ENCODE peak calls at places on chromosomes 4 and X, in four cellular contexts. N is IMR-90, Y is GM12878, C is K562. I is an unnamed sample.

GRCh38 chr4:68347845-68348244 is 2.0 kb downstream of the YTHDC1 start:
- DNase-seq in N (no peak), Y (no peak), C (no peak), I (no peak)

GRCh38 chr4:169682360-169683047 is 62.1 kb downstream of the CLCN3 start:
- DNase-seq in N (peak), Y (no peak), C (no peak), I (no peak)

GRCh38 chr4:23023121-23023520 is 330.4 kb downstream of the GBA3 start:
- DNase-seq in N (no peak), Y (no peak), C (no peak), I (no peak)

GRCh38 chr4:120066182-120066524 is 495 bp downstream of the MAD2L1 start:
- DNase-seq in N (no peak), Y (no peak), C (peak), I (peak)

GRCh38 chrX:12721042-12721441 is 70.2 kb upstream of the PRPS2 start:
- DNase-seq in N (no peak), Y (no peak), C (no peak), I (peak)

GRCh38 chr4:1505511-1506451 is 99.5 kb upstream of the NKX1-1 start:
- DNase-seq in N (no peak), Y (no peak), C (no peak), I (no peak)

GRCh38 chrX:35890699-35891098 is 28.8 kb upstream of the CFAP47 start:
- DNase-seq in N (peak), Y (no peak), C (peak), I (peak)

GRCh38 chr4:177401658-177402273 is 40.5 kb downstream of the AGA start:
- DNase-seq in N (no peak), Y (no peak), C (no peak), I (no peak)

GRCh38 chrX:102669526-102669925 is 18.2 kb downstream of the GPRASP1 start:
- DNase-seq in N (no peak), Y (no peak), C (no peak), I (no peak)

GRCh38 chr4:54076673-54077072 is 12.3 kb upstream of the CHIC2 start:
- DNase-seq in N (peak), Y (no peak), C (no peak), I (no peak)

GRCh38 chr4:126081336-126081735 is 766.6 kb downstream of the FAT4 start:
- DNase-seq in N (no peak), Y (no peak), C (no peak), I (no peak)

DNA sequence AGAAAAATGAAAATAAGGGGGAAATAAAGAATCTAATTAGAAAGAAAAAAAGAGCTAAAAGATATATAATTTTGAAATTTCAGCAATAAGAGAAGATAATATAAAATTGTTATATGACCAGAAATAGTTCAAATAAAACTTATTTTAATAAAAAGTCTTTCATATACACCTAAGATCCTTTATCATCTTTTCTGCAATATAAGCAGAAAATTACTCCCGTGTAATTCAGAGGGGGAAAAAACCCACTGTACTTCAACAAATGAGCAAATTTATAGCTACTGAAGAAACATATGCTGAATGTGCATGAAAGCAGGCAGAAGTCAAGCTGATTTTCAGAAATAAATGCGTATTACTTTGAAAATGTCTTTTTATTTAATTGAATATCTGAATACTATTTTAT is 771.3 kb downstream of the FAT4 start:
- DNase-seq in N (no peak), Y (no peak), C (no peak), I (no peak)
- TF ChIP-seq ELK1 in N (no peak), Y (no peak), C (no peak), I (no peak)

DNA sequence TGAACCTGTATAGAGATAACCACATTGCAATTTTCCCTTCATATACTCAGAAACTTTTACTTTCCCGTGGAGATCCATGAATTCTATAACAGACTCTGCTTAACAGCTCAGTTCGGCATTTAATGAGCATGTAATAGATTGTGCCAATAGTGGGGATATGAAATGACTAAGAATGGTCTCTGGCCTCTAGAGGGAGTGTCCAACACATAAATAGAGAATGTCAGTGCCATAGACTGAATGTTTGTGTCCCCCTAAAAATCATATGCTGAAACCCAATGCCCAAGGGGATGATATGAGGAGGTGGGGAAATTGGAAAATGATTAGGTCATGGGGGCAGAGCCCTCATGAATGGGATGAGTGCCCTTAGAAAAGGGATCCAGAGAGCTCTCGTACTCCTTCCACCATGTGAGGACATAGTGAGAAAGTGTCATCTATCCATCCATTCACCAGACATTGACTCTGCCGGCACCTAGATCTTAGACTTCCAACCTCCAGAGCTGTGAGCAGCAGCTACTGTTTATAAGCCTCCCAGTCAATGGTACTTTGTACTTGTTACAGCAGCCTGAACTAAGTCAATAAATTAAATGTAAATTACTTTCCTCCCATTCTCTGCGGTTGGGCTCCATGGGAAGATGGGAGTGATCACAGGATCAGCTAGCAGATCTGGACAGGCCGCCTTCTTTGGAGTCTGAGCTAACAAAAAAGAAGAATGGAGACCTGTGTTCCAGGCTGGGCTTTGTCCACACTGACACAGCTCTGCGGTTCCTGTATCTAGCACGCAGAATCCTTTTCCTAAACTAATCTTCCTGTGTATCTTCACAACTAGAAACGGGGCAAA is 28.1 kb upstream of the HPSE start:
- DNase-seq in N (peak), Y (no peak), C (no peak), I (peak)
- TF ChIP-seq CTCF in N (peak), Y (peak), C (peak), I (peak)

DNA sequence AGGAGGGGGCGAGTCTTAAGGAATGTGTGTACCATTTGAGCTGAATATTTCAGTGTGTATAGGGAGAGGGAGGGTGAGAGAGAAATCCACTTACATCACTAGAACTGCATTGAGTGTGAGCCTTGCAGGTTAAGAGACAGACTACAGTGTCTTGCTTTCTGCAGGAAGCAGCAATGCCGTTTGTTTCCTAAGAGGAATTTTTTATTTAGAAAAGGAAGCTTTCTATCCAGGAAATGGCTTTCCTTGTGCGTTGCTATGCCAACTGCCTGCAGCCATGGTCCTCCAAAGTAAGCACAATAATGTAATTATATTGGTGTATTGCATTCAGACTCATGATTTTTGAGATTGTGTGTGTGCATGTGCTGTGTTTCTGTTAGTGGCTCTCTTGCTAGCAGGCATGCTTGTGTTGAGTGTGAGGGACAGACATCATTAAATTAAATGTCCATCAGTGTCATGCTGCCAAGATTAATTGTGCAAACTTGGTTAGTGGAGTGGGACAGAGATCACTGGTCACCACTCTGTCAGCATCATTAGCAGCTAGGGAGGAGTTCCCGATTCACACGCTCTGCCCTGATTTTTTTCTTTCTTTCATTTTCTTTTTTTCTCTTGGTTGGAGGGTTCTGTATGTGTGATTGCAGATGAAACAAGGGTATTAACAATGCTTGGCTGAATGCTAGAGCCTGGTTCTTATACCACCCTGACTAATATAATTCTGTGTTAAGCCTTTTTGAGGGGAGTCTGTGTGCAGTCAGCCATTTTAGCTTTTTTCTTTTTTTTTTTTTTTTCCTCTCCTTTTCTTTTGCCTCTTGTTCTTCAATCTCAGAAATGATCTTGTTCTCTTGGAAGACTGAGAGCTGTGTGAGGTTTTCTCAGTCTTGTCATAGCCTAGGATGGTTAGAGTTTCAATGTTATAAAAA is 164.4 kb downstream of the RAPGEF2 start:
- DNase-seq in N (peak), Y (no peak), C (no peak), I (no peak)
- TF ChIP-seq SMC3 in N (no peak), Y (no peak), C (no peak), I (no peak)

GRCh38 chr4:151013491-151013890 is 1.6 kb downstream of the LRBA start:
- DNase-seq in N (no peak), Y (no peak), C (no peak), I (no peak)

GRCh38 chr4:151012836-151013235 is 2.2 kb downstream of the LRBA start:
- DNase-seq in N (no peak), Y (no peak), C (no peak), I (no peak)

GRCh38 chr4:151015458-151016344 is 617 bp upstream of the LRBA start:
- DNase-seq in N (peak), Y (no peak), C (peak), I (peak)

GRCh38 chr4:151013944-151014343 is 1.1 kb downstream of the LRBA start:
- DNase-seq in N (no peak), Y (no peak), C (no peak), I (no peak)

DNA sequence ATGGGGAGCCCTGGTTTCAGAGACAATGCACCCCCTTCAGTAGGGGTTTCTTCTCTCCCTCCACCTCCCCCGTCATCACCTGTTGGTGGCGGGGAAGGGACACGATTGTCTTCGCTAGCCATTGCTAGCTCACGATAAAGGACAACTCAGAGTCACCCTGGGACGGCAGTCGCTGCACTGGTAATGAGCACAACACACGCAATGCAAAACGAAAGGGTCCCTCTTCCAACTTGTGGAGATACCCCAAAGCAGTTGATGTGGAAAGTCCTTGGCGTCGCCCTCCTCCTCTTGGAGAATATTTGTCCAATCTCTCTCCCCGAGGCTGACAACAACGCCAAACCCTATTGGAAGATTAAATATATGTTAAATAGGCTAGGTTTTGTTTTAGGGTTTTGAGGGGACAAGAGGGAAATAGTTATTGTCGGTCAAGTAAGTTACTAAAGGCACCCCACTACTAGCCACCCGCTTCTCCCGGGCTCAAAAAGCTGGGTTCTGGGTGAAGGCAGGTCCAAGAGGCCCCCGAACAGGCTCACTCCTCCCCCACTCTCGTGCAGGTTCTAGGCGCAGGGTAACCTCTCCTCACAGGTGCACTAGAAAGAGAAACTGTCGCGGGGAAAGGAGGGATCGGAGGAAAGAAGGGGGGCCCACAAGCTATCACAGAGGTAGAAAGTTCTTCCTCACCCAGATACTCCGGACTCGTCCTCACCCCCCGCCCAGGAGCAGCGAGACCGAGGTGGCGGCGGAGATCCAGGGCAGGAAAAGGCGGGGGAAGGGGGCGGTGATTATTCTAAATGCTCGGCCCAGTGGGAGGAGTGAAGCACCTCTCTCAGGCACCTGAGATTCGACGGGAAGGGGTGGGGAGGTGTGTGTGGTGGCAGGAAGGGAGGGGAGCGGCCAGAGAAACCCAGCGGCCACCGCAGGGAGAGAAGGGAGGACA is at the start of gene LRBA:
- DNase-seq in N (peak), Y (peak), C (peak), I (peak)
- TF ChIP-seq ELK1 in N (no peak), Y (no peak), C (no peak), I (no peak)

DNA sequence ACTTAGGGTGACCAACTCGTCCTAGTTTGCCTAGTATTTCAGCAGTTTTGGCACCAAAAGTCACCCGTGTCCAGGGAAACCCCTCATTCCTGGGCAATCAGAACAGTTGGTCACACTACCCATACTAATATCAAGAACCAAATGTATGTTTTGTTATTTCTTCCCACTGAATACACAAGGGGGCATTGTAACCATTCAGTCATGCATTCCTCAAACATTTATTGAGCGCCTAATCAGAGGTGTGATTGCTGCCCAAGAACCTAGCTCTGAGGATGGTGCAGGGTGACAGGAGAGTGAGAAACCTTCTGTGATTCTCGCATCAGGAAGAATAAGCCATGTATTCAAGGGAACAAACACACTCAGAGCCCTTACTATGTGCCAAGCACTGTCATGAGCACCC is 69.8 kb upstream of the RAI2 start:
- DNase-seq in N (no peak), Y (no peak), C (no peak), I (peak)
- TF ChIP-seq CTCF in N (no peak), Y (no peak), C (no peak), I (peak)

GRCh38 chr4:27248829-27249228 is 388.2 kb downstream of the STIM2 start:
- DNase-seq in N (peak), Y (no peak), C (no peak), I (no peak)
- TF ChIP-seq SMC3 in N (no peak), Y (no peak), C (no peak), I (no peak)

GRCh38 chr4:38639245-38639644 is 24.8 kb upstream of the KLF3 start:
- DNase-seq in N (no peak), Y (no peak), C (no peak), I (no peak)

GRCh38 chr4:38634047-38634759 is 29.8 kb upstream of the KLF3 start:
- DNase-seq in N (no peak), Y (no peak), C (no peak), I (no peak)
- TF ChIP-seq ELK1 in N (no peak), Y (no peak), C (no peak), I (no peak)

DNA sequence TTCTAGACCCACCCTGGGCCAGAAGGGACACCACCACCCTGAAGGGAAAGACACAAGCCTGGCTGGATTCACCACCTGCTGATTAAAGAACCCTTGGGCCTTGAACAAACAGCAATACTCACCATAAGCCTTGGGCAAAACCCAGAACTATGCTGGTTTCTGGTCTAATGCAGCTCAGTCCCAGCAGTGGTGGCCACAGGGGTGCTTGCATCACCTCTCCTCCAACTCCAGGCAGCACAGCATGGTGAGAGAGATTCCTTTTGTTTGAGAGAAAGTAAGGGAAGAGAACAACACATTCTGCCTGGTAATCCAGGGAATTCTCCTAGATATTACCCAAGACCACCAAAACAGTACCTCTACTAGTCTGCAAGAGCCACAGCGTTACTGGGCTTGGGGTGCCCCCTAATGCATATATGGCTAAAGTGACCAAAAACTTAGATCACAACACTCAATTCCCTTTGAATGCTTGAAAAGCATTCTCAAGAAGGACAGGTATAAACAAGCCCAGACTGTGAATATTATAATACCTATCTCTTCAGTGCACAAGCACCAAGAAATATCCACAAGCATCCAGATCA is 25.7 kb downstream of the RNF128 start:
- DNase-seq in N (peak), Y (no peak), C (no peak), I (peak)
- TF ChIP-seq CTCF in N (peak), Y (peak), C (no peak), I (peak)

DNA sequence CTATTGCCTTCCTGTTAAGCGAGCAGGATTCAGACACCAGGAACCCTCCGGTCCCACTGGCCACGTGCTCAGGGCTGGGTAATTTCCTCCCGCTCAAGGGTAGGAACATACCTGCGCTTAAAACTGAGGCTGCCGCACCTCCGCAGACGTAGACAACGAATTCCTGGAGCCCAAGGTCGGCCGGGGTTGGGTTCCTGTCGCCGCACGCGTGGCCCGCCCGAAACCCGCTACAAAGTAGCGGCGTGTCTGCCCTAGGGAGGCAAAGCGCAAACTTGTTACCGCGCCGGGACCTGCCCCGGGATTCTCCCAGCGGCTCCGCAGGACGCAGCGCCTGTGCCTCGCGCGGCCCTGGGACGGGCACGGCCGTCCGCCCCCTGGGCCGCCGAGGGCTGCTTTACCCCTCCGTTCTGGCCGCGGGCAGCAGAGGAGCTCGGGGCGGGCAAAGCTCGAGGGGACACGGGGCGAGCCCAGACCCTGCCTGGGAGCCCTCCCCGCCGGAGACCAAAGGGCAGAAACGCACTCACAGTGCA is 341 bp downstream of the ERVMER34-1 start:
- DNase-seq in N (no peak), Y (no peak), C (no peak), I (peak)
- TF ChIP-seq SMC3 in N (no peak), Y (no peak), C (no peak), I (no peak)